ENCODE peak calls at places on chromosomes 4 and X, in eight cellular contexts. One of them, this sample, is unnamed.
A peak's percentile ranks its signal among the peaks of the same experiment; 100 is the strongest.

GRCh38 chr4:2047031-2047660 is 12.0 kb upstream of the NAT8L start:
- DNase-seq in CD4-positive, CD25-positive, alpha-beta regulatory T cell: no peak
- DNase-seq in GM23248: no peak
- DNase-seq in hepatocyte: no peak
- DNase-seq in Peyer's patch: peak; percentile 39
- DNase-seq in WERI-Rb-1: no peak
- DNase-seq in keratinocyte: no peak
- DNase-seq in CD8-positive, alpha-beta memory T cell: no peak
- DNase-seq in this sample: no peak

GRCh38 chr4:38322709-38323108 is 341.3 kb upstream of the KLF3 start:
- DNase-seq in Peyer's patch: no peak
- DNase-seq in hepatocyte: no peak
- DNase-seq in CD8-positive, alpha-beta memory T cell: no peak
- DNase-seq in GM23248: peak; percentile 89
- DNase-seq in WERI-Rb-1: no peak
- DNase-seq in CD4-positive, CD25-positive, alpha-beta regulatory T cell: no peak
- DNase-seq in keratinocyte: no peak
- DNase-seq in this sample: no peak

GRCh38 chrX:41665676-41666075 is 23.1 kb upstream of the GPR34 start:
- DNase-seq in CD8-positive, alpha-beta memory T cell: no peak
- DNase-seq in Peyer's patch: no peak
- DNase-seq in hepatocyte: no peak
- DNase-seq in keratinocyte: no peak
- DNase-seq in GM23248: no peak
- DNase-seq in CD4-positive, CD25-positive, alpha-beta regulatory T cell: no peak
- DNase-seq in WERI-Rb-1: no peak
- DNase-seq in this sample: no peak

GRCh38 chr4:149823770-149824221 is 8.2 kb upstream of the IQCM start:
- DNase-seq in keratinocyte: peak; percentile 19
- DNase-seq in hepatocyte: no peak
- DNase-seq in Peyer's patch: no peak
- DNase-seq in GM23248: peak; percentile 92
- DNase-seq in CD4-positive, CD25-positive, alpha-beta regulatory T cell: no peak
- DNase-seq in WERI-Rb-1: no peak
- DNase-seq in CD8-positive, alpha-beta memory T cell: no peak
- DNase-seq in this sample: no peak

GRCh38 chrX:135481696-135482179 is 38.7 kb upstream of the INTS6L start:
- DNase-seq in GM23248: no peak
- DNase-seq in CD8-positive, alpha-beta memory T cell: no peak
- DNase-seq in CD4-positive, CD25-positive, alpha-beta regulatory T cell: no peak
- DNase-seq in keratinocyte: no peak
- DNase-seq in Peyer's patch: no peak
- DNase-seq in hepatocyte: no peak
- DNase-seq in WERI-Rb-1: no peak
- DNase-seq in this sample: no peak

GRCh38 chrX:103756736-103757135 is 19.9 kb upstream of the PLP1 start:
- DNase-seq in hepatocyte: no peak
- DNase-seq in GM23248: no peak
- DNase-seq in WERI-Rb-1: no peak
- DNase-seq in Peyer's patch: no peak
- DNase-seq in CD8-positive, alpha-beta memory T cell: no peak
- DNase-seq in keratinocyte: no peak
- DNase-seq in CD4-positive, CD25-positive, alpha-beta regulatory T cell: no peak
- DNase-seq in this sample: no peak

GRCh38 chr4:43932448-43932847 is 516.2 kb downstream of the KCTD8 start:
- DNase-seq in CD4-positive, CD25-positive, alpha-beta regulatory T cell: no peak
- DNase-seq in Peyer's patch: no peak
- DNase-seq in GM23248: peak; percentile 0
- DNase-seq in keratinocyte: no peak
- DNase-seq in hepatocyte: no peak
- DNase-seq in WERI-Rb-1: no peak
- DNase-seq in CD8-positive, alpha-beta memory T cell: no peak
- DNase-seq in this sample: no peak

GRCh38 chrX:107825698-107826285 is at the start of gene MID2:
- DNase-seq in hepatocyte: peak; percentile 79
- DNase-seq in Peyer's patch: peak; percentile 83
- DNase-seq in keratinocyte: no peak
- DNase-seq in GM23248: peak; percentile 76
- DNase-seq in CD8-positive, alpha-beta memory T cell: peak; percentile 18
- DNase-seq in CD4-positive, CD25-positive, alpha-beta regulatory T cell: peak; percentile 7
- DNase-seq in WERI-Rb-1: peak; percentile 25
- DNase-seq in this sample: peak; percentile 23

GRCh38 chr4:55143858-55144257 is 18.5 kb upstream of the KDR start:
- DNase-seq in Peyer's patch: no peak
- DNase-seq in GM23248: no peak
- DNase-seq in hepatocyte: no peak
- DNase-seq in WERI-Rb-1: no peak
- DNase-seq in CD4-positive, CD25-positive, alpha-beta regulatory T cell: no peak
- DNase-seq in CD8-positive, alpha-beta memory T cell: no peak
- DNase-seq in keratinocyte: no peak
- DNase-seq in this sample: no peak

GRCh38 chr4:6777636-6778281 is 4.8 kb upstream of the KIAA0232 start:
- DNase-seq in keratinocyte: no peak
- DNase-seq in WERI-Rb-1: no peak
- DNase-seq in Peyer's patch: peak; percentile 51
- DNase-seq in hepatocyte: no peak
- DNase-seq in CD4-positive, CD25-positive, alpha-beta regulatory T cell: no peak
- DNase-seq in GM23248: no peak
- DNase-seq in CD8-positive, alpha-beta memory T cell: no peak
- DNase-seq in this sample: no peak

GRCh38 chr4:41575207-41575606 is 37.2 kb downstream of the LIMCH1 start:
- DNase-seq in hepatocyte: no peak
- DNase-seq in GM23248: peak; percentile 24
- DNase-seq in Peyer's patch: no peak
- DNase-seq in CD4-positive, CD25-positive, alpha-beta regulatory T cell: no peak
- DNase-seq in WERI-Rb-1: no peak
- DNase-seq in CD8-positive, alpha-beta memory T cell: no peak
- DNase-seq in keratinocyte: no peak
- DNase-seq in this sample: no peak

GRCh38 chr4:68451246-68452211 is 4.3 kb downstream of the TMPRSS11E start:
- DNase-seq in GM23248: peak; percentile 25
- DNase-seq in CD4-positive, CD25-positive, alpha-beta regulatory T cell: no peak
- DNase-seq in hepatocyte: peak; percentile 10
- DNase-seq in Peyer's patch: no peak
- DNase-seq in CD8-positive, alpha-beta memory T cell: no peak
- DNase-seq in keratinocyte: no peak
- DNase-seq in WERI-Rb-1: no peak
- DNase-seq in this sample: no peak

GRCh38 chr4:48970471-48970921 is 15.6 kb upstream of the CWH43 start:
- DNase-seq in WERI-Rb-1: no peak
- DNase-seq in CD4-positive, CD25-positive, alpha-beta regulatory T cell: no peak
- DNase-seq in Peyer's patch: no peak
- DNase-seq in GM23248: peak; percentile 79
- DNase-seq in CD8-positive, alpha-beta memory T cell: no peak
- DNase-seq in hepatocyte: no peak
- DNase-seq in keratinocyte: peak; percentile 71
- DNase-seq in this sample: no peak

DNA sequence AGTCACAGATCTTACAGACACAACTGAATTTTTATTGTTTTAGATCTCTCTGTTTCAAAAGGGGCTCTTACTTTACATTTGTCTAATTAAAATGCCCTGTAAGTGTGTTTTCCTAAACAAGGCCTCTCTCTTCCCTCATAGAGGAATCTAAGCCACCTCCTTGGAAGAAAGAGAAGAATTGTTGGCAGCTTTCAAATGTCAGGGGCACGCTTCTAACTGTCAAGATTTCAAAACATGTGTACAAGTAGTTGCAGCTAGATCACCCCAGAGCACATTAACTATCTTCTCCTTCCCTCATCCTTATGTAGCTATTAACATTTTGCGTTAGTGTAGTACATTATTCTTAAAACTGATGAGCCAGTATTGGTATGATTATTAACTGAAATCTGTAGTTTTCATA is 266.5 kb upstream of the BOD1L1 start:
- DNase-seq in GM23248: no peak
- DNase-seq in WERI-Rb-1: no peak
- DNase-seq in keratinocyte: no peak
- DNase-seq in Peyer's patch: no peak
- DNase-seq in CD4-positive, CD25-positive, alpha-beta regulatory T cell: no peak
- DNase-seq in CD8-positive, alpha-beta memory T cell: no peak
- DNase-seq in hepatocyte: no peak
- DNase-seq in this sample: no peak
- H3K9me3 ChIP-seq in GM23248: no peaks in the 10 kb centered on the region
- H3K9me3 ChIP-seq in WERI-Rb-1: no peaks in the 10 kb centered on the region
- H3K9me3 ChIP-seq in keratinocyte: no peaks in the 10 kb centered on the region
- H3K9me3 ChIP-seq in Peyer's patch: no peaks in the 10 kb centered on the region
- H3K9me3 ChIP-seq in CD4-positive, CD25-positive, alpha-beta regulatory T cell: no peaks in the 10 kb centered on the region
- H3K9me3 ChIP-seq in CD8-positive, alpha-beta memory T cell: no peaks in the 10 kb centered on the region
- H3K9me3 ChIP-seq in hepatocyte: no peaks in the 10 kb centered on the region
- H3K9me3 ChIP-seq in this sample: no peaks in the 10 kb centered on the region

DNA sequence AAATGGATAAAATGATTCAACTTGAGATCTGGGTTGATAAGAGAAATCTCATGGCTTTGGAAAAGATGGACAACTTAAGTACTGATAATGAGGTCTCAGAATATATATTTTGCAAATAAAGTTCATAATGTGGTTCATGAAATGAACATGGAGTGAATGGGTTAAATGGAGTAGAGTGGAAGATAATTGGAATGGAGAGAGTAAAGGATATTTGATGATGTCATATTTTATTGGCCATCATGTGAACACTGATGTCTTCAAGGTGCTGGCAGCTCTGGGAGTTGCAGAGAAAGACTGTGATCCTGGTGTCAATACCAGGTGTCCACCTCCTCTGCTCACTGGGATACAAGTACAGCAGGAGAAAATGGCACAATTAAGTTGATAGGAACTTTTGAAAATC is 133.9 kb upstream of the ZXDA start:
- DNase-seq in WERI-Rb-1: no peak
- DNase-seq in CD4-positive, CD25-positive, alpha-beta regulatory T cell: no peak
- DNase-seq in keratinocyte: no peak
- DNase-seq in Peyer's patch: no peak
- DNase-seq in hepatocyte: no peak
- DNase-seq in CD8-positive, alpha-beta memory T cell: no peak
- DNase-seq in GM23248: no peak
- DNase-seq in this sample: no peak
- H3K9me3 ChIP-seq in WERI-Rb-1: peaks cover 5% of the 10 kb centered on the region
- H3K9me3 ChIP-seq in CD4-positive, CD25-positive, alpha-beta regulatory T cell: no peaks in the 10 kb centered on the region
- H3K9me3 ChIP-seq in keratinocyte: peaks cover 4% of the 10 kb centered on the region
- H3K9me3 ChIP-seq in Peyer's patch: no peaks in the 10 kb centered on the region
- H3K9me3 ChIP-seq in hepatocyte: peaks cover 14% of the 10 kb centered on the region
- H3K9me3 ChIP-seq in CD8-positive, alpha-beta memory T cell: no peaks in the 10 kb centered on the region
- H3K9me3 ChIP-seq in GM23248: no peaks in the 10 kb centered on the region
- H3K9me3 ChIP-seq in this sample: peaks cover 3% of the 10 kb centered on the region

GRCh38 chr4:20151436-20151835 is 100.3 kb upstream of the SLIT2 start:
- DNase-seq in keratinocyte: no peak
- DNase-seq in Peyer's patch: no peak
- DNase-seq in GM23248: peak; percentile 35
- DNase-seq in CD4-positive, CD25-positive, alpha-beta regulatory T cell: no peak
- DNase-seq in CD8-positive, alpha-beta memory T cell: no peak
- DNase-seq in hepatocyte: no peak
- DNase-seq in WERI-Rb-1: no peak
- DNase-seq in this sample: no peak
- H3K9me3 ChIP-seq in keratinocyte: no peaks in the 10 kb centered on the region
- H3K9me3 ChIP-seq in Peyer's patch: no peaks in the 10 kb centered on the region
- H3K9me3 ChIP-seq in GM23248: no peaks in the 10 kb centered on the region
- H3K9me3 ChIP-seq in CD4-positive, CD25-positive, alpha-beta regulatory T cell: no peaks in the 10 kb centered on the region
- H3K9me3 ChIP-seq in CD8-positive, alpha-beta memory T cell: no peaks in the 10 kb centered on the region
- H3K9me3 ChIP-seq in hepatocyte: no peaks in the 10 kb centered on the region
- H3K9me3 ChIP-seq in WERI-Rb-1: no peaks in the 10 kb centered on the region
- H3K9me3 ChIP-seq in this sample: no peaks in the 10 kb centered on the region

GRCh38 chr4:445410-445809 is 53.5 kb downstream of the ZNF721 start:
- DNase-seq in CD4-positive, CD25-positive, alpha-beta regulatory T cell: no peak
- DNase-seq in Peyer's patch: no peak
- DNase-seq in GM23248: no peak
- DNase-seq in WERI-Rb-1: no peak
- DNase-seq in keratinocyte: no peak
- DNase-seq in hepatocyte: no peak
- DNase-seq in CD8-positive, alpha-beta memory T cell: no peak
- DNase-seq in this sample: no peak
- H3K9me3 ChIP-seq in CD4-positive, CD25-positive, alpha-beta regulatory T cell: peaks cover 92% of the 10 kb centered on the region
- H3K9me3 ChIP-seq in Peyer's patch: no peaks in the 10 kb centered on the region
- H3K9me3 ChIP-seq in GM23248: peaks cover 69% of the 10 kb centered on the region
- H3K9me3 ChIP-seq in WERI-Rb-1: peaks cover 77% of the 10 kb centered on the region
- H3K9me3 ChIP-seq in keratinocyte: peaks cover 47% of the 10 kb centered on the region
- H3K9me3 ChIP-seq in hepatocyte: peaks cover 98% of the 10 kb centered on the region
- H3K9me3 ChIP-seq in CD8-positive, alpha-beta memory T cell: peaks cover 71% of the 10 kb centered on the region
- H3K9me3 ChIP-seq in this sample: peaks cover 55% of the 10 kb centered on the region

GRCh38 chrX:1871887-1872286 is 257.0 kb downstream of the ASMT start:
- DNase-seq in GM23248: no peak
- DNase-seq in CD8-positive, alpha-beta memory T cell: no peak
- DNase-seq in Peyer's patch: no peak
- DNase-seq in hepatocyte: no peak
- DNase-seq in keratinocyte: no peak
- DNase-seq in CD4-positive, CD25-positive, alpha-beta regulatory T cell: no peak
- DNase-seq in WERI-Rb-1: no peak
- DNase-seq in this sample: no peak
- H3K9me3 ChIP-seq in GM23248: no peaks in the 10 kb centered on the region
- H3K9me3 ChIP-seq in CD8-positive, alpha-beta memory T cell: no peaks in the 10 kb centered on the region
- H3K9me3 ChIP-seq in Peyer's patch: no peaks in the 10 kb centered on the region
- H3K9me3 ChIP-seq in hepatocyte: no peaks in the 10 kb centered on the region
- H3K9me3 ChIP-seq in keratinocyte: peaks cover 2% of the 10 kb centered on the region
- H3K9me3 ChIP-seq in CD4-positive, CD25-positive, alpha-beta regulatory T cell: no peaks in the 10 kb centered on the region
- H3K9me3 ChIP-seq in WERI-Rb-1: peaks cover 3% of the 10 kb centered on the region
- H3K9me3 ChIP-seq in this sample: no peaks in the 10 kb centered on the region

DNA sequence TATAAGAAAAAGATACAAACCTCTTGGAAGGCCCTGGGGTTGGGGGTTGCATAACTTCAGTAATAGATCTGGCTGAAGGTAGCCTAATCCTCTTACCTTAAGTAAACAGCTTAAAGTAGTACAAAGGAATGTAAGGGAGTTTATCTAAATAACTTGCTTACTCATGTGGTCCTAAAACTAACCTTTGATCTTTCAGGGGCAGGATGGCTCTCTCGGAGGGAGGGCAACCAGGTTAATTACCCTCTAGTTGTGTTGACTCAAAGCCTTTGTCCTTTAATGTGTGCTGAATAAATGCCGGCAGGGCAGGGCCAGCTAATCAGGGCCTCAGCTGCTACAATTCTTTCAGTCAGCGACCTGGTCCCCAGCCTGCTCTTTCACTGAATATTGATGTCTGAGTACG is 822.0 kb upstream of the SLIT2 start:
- DNase-seq in WERI-Rb-1: no peak
- DNase-seq in CD4-positive, CD25-positive, alpha-beta regulatory T cell: no peak
- DNase-seq in Peyer's patch: no peak
- DNase-seq in GM23248: no peak
- DNase-seq in hepatocyte: no peak
- DNase-seq in keratinocyte: no peak
- DNase-seq in CD8-positive, alpha-beta memory T cell: no peak
- DNase-seq in this sample: no peak
- H3K9me3 ChIP-seq in WERI-Rb-1: no peaks in the 10 kb centered on the region
- H3K9me3 ChIP-seq in CD4-positive, CD25-positive, alpha-beta regulatory T cell: no peaks in the 10 kb centered on the region
- H3K9me3 ChIP-seq in Peyer's patch: no peaks in the 10 kb centered on the region
- H3K9me3 ChIP-seq in GM23248: no peaks in the 10 kb centered on the region
- H3K9me3 ChIP-seq in hepatocyte: no peaks in the 10 kb centered on the region
- H3K9me3 ChIP-seq in keratinocyte: no peaks in the 10 kb centered on the region
- H3K9me3 ChIP-seq in CD8-positive, alpha-beta memory T cell: no peaks in the 10 kb centered on the region
- H3K9me3 ChIP-seq in this sample: no peaks in the 10 kb centered on the region

GRCh38 chr4:99022566-99022965 is 27.0 kb downstream of the METAP1 start:
- DNase-seq in CD4-positive, CD25-positive, alpha-beta regulatory T cell: no peak
- DNase-seq in CD8-positive, alpha-beta memory T cell: no peak
- DNase-seq in keratinocyte: no peak
- DNase-seq in WERI-Rb-1: no peak
- DNase-seq in Peyer's patch: no peak
- DNase-seq in GM23248: no peak
- DNase-seq in hepatocyte: no peak
- DNase-seq in this sample: no peak
- H3K9me3 ChIP-seq in CD4-positive, CD25-positive, alpha-beta regulatory T cell: peaks cover 11% of the 10 kb centered on the region
- H3K9me3 ChIP-seq in CD8-positive, alpha-beta memory T cell: peaks cover 11% of the 10 kb centered on the region
- H3K9me3 ChIP-seq in keratinocyte: no peaks in the 10 kb centered on the region
- H3K9me3 ChIP-seq in WERI-Rb-1: peaks cover 12% of the 10 kb centered on the region
- H3K9me3 ChIP-seq in Peyer's patch: no peaks in the 10 kb centered on the region
- H3K9me3 ChIP-seq in GM23248: no peaks in the 10 kb centered on the region
- H3K9me3 ChIP-seq in hepatocyte: no peaks in the 10 kb centered on the region
- H3K9me3 ChIP-seq in this sample: peaks cover 5% of the 10 kb centered on the region